ENCODE peak calls at places on chromosomes 12 and 14, in six cellular contexts. F, A, O, Z, P and J are unnamed samples. For H3K4me1, the result is how much of the 10 kb centered on the place peaks cover.

GRCh38 chr14:33756833-33757232 is 194.0 kb downstream of the EGLN3 start:
- DNase-seq in O (no peak), P (no peak), F (no peak), Z (no peak), A (no peak), J (no peak)

GRCh38 chr14:104375551-104376201 is 203.9 kb upstream of the C14orf180 start:
- DNase-seq in A (no peak), Z (no peak), P (no peak), O (no peak), F (no peak), J (no peak)

GRCh38 chr12:57661376-57661775 is 28.4 kb upstream of the B4GALNT1 start:
- DNase-seq in O (no peak), A (no peak), P (no peak), Z (no peak), F (no peak), J (no peak)

GRCh38 chr12:49622501-49623141 is 740 bp upstream of the PRPF40B start:
- DNase-seq in O (no peak), P (peak), Z (no peak), F (no peak), A (peak), J (no peak)

GRCh38 chr12:131896080-131896810 is 1.8 kb downstream of the ULK1 start:
- DNase-seq in O (peak), A (peak), P (peak), F (peak), Z (peak), J (peak)

GRCh38 chr14:89330236-89331002 is 86.6 kb downstream of the FOXN3 start:
- DNase-seq in P (no peak), F (no peak), Z (no peak), O (peak), A (peak), J (no peak)

GRCh38 chr12:21773263-21773741 is 1.2 kb downstream of the KCNJ8 start:
- DNase-seq in P (no peak), A (peak), F (peak), O (peak), Z (no peak), J (no peak)

GRCh38 chr14:60064491-60065072 is 27.1 kb upstream of the PCNX4 start:
- DNase-seq in P (peak), Z (no peak), A (no peak), O (no peak), F (no peak), J (no peak)

GRCh38 chr12:101931498-101932326 is 54.3 kb downstream of the DRAM1 start:
- DNase-seq in F (no peak), A (no peak), P (no peak), O (no peak), Z (no peak), J (no peak)

GRCh38 chr14:52827426-52827825 is 36.0 kb upstream of the GNPNAT1 start:
- DNase-seq in O (no peak), Z (no peak), P (no peak), A (no peak), F (no peak), J (no peak)

GRCh38 chr12:64687816-64688599 is 71.2 kb downstream of the GNS start:
- DNase-seq in F (no peak), O (no peak), P (no peak), Z (no peak), A (no peak), J (no peak)

GRCh38 chr12:77914089-77914488 is 83.4 kb downstream of the NAV3 start:
- DNase-seq in Z (no peak), P (no peak), O (no peak), A (no peak), F (no peak), J (no peak)

GRCh38 chr14:20873370-20874177 is 17.6 kb upstream of the RNASE3 start:
- DNase-seq in P (peak), Z (no peak), F (peak), O (peak), A (peak), J (peak)

GRCh38 chr14:68198713-68199464 is 379.3 kb downstream of the RAD51B start:
- DNase-seq in O (no peak), Z (no peak), A (no peak), P (no peak), F (no peak), J (no peak)

GRCh38 chr12:3107071-3107583 is 29.9 kb downstream of the TSPAN9 start:
- DNase-seq in F (no peak), O (no peak), P (no peak), A (no peak), Z (no peak), J (no peak)

GRCh38 chr14:90536092-90536491 is 139.3 kb downstream of the CALM1 start:
- DNase-seq in F (peak), O (peak), Z (no peak), A (no peak), P (no peak), J (no peak)

GRCh38 chr12:86148071-86148470 is 108.1 kb downstream of the MGAT4C start:
- DNase-seq in P (no peak), A (no peak), F (no peak), Z (no peak), O (no peak), J (no peak)

GRCh38 chr12:62631531-62632520 is 165.2 kb downstream of the MON2 start:
- DNase-seq in A (peak), O (peak), F (peak), P (peak), Z (no peak), J (no peak)

GRCh38 chr14:24211311-24211710 is 2.0 kb downstream of the CHMP4A start:
- DNase-seq in O (no peak), F (no peak), P (no peak), Z (no peak), A (no peak), J (no peak)

GRCh38 chr12:9753042-9753820 is 7.5 kb downstream of the CD69 start:
- DNase-seq in A (no peak), P (no peak), F (no peak), Z (no peak), O (no peak), J (no peak)

GRCh38 chr14:47948981-47949380 is 273.6 kb upstream of the MDGA2 start:
- DNase-seq in P (no peak), A (no peak), O (no peak), F (no peak), Z (no peak), J (no peak)

GRCh38 chr12:6620137-6620884 is 13.1 kb upstream of the CHD4 start:
- DNase-seq in O (no peak), Z (no peak), F (peak), P (no peak), A (no peak), J (no peak)

GRCh38 chr12:113236539-113237354 is 15.5 kb downstream of the TPCN1 start:
- DNase-seq in F (no peak), A (peak), O (peak), P (no peak), Z (no peak), J (no peak)

DNA sequence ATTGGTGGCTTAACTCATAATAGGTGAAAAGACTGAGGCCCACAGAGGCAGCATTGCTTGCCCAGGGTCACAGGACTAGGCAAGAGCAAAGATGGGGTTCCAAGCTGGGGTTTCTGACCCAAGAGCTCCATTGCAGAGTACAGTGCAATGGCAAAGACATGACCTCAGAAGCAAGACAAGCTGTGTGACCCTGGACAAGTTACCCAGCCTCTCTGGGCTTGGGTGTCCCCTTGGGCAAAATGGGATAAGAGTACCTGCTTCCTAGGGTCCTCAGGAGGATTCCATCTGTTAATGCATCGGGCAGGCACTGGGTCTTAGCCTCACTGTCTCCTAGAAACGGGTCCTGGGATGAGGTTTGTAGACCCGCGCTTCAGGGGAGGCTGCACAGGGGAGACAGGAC is 111.6 kb upstream of the NCOR2 start:
- DNase-seq in Z (no peak), A (no peak), P (no peak), O (no peak), F (no peak), J (no peak)
- H3K4me1 ChIP-seq in Z (under half), A (under half), P (under half), O (half or more), F (half or more), J (half or more)

DNA sequence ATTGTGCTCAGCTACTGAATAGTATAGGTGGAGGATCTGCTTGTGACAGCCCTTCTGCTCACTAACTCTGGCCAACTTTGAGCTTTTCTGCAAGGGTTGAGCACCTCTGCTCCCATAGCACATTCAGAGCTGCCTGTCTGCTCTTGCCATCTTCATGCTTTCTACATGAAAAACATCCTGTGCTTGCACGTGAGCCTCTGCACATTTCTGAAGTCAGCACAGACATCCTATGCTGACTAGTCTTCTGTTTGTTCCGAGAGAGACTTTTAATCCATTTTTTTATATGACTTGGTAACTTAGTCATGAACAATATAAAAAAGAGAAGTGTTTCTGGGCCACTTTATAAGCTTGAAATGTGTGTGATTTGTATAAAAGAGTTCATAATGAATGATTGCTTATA is 969.3 kb downstream of the TMTC2 start:
- DNase-seq in F (no peak), O (no peak), Z (no peak), P (no peak), A (no peak), J (no peak)
- H3K4me3 ChIP-seq in F (no peak), O (no peak), Z (no peak), P (no peak), A (no peak), J (no peak)

DNA sequence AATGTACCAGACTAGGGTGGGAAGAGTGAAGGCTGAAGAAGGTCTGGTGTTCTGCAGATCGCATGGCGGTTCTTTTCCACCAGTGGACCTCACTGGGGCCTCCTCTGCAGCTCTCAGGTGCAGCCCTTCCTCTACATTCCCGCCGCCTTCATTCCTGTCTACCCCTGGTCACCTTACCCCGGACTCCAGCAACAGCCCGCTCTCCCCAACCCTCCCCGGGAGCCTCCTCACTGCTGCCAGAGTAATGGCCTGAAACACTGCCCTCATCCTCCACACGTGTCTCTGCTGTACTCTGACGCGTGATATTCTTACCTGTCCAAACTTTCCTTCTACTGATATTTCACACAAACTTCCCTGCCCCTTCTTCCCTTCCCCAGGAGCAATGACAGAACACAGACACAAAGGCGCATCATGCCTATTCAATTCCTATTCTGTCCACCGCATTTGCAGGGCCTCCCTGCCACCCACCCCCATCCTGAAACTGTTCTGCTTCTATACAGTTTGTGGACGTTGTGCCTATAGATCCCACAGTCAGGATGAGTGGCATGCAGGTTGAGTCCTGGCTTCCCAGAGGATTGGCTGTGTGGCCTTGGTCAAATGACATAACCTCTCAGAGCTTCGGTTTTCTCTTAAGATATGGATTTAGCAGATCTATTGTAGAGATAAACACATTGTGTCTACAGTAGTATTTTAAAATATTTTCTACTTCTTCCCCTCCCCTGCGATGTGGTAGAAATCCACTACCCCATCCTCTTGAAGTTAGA is 1.7 kb upstream of the NUAK1 start:
- DNase-seq in P (no peak), Z (no peak), F (no peak), O (no peak), A (no peak), J (no peak)
- H3K4me1 ChIP-seq in P (under half), Z (under half), F (under half), O (half or more), A (under half), J (under half)

GRCh38 chr12:93967454-93967853 is 180.9 kb upstream of the PLXNC1 start:
- DNase-seq in A (no peak), O (no peak), Z (no peak), P (no peak), F (no peak), J (no peak)

GRCh38 chr12:93968518-93968917 is 179.9 kb upstream of the PLXNC1 start:
- DNase-seq in F (no peak), A (no peak), Z (no peak), O (no peak), P (no peak), J (no peak)

GRCh38 chr12:93970892-93971688 is 177.3 kb upstream of the PLXNC1 start:
- DNase-seq in P (no peak), Z (no peak), A (no peak), O (no peak), F (no peak), J (no peak)

GRCh38 chr12:93966516-93967133 is 181.8 kb upstream of the PLXNC1 start:
- DNase-seq in F (no peak), O (no peak), A (no peak), Z (no peak), P (no peak), J (no peak)

DNA sequence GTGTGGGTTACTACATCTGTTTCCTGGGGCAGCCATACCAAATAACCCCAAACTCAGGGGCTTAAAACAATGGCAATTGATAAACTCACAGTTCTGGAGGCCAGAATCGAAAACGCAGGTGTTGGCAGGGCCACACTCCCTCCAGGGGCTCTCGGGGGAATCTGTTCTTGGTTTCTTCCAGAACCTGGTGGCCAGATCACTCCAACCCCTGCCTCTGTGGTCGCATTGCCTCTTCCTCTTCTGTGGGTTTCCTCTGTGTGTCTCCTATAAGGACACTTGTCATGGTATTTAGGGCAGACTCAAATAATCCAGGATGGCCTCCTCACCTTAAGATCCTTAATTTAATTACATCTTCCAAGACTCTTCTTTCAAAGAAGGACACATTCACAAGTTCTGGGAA is 179.4 kb upstream of the PLXNC1 start:
- DNase-seq in O (no peak), P (no peak), Z (no peak), F (no peak), A (no peak), J (no peak)
- H3K4me3 ChIP-seq in O (no peak), P (no peak), Z (no peak), F (no peak), A (no peak), J (no peak)

DNA sequence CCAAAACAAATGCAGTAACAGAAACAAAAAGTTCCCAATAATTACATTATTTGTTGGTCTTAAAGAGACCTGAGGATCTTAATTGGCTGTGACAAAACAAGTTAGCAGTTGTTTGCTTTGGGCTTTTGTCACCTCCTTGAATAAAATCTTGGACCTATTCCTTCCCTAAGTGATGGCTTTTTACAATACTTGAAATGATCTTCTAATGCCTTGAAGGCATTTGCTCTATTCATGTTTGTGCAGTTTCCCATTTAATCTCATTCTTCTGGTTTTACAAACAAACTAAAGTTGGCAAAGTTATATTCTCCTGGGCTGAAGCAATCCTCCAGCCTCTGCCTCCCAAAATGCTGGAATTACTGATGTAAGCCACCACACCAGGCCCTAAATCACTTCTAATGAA is 98.8 kb downstream of the OSBPL8 start:
- DNase-seq in O (no peak), P (no peak), A (no peak), F (no peak), Z (no peak), J (no peak)
- H3K4me1 ChIP-seq in O (under half), P (under half), A (under half), F (under half), Z (under half), J (under half)

DNA sequence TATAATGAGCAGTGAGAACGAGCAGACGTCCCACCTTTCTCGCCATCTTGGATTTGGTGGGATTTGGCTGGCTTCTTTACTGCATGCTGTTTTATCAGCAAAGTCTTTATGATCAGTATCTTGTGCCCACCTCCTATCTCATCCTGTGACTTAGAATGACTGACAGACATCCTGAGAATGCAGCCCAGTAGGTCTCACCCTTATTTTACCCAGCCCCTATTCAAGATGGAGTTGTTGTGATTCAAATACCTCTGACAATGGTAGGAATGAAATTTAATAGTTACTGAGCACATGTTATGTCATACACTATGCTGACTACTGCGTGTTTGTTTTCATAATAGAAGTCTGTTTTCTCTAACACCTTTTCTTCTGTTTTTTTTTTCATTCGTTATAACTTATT is 1.9 kb downstream of the TMTC3 start:
- DNase-seq in F (no peak), O (no peak), Z (no peak), P (no peak), A (no peak), J (no peak)
- H3K4me3 ChIP-seq in F (no peak), O (no peak), Z (no peak), P (no peak), A (no peak), J (peak)

GRCh38 chr12:53233671-53234091 is 1.7 kb upstream of the RARG start:
- DNase-seq in A (no peak), O (no peak), Z (no peak), P (no peak), F (peak), J (no peak)

GRCh38 chr12:53234236-53234635 is 2.2 kb upstream of the RARG start:
- DNase-seq in A (peak), Z (no peak), P (no peak), O (peak), F (peak), J (no peak)

GRCh38 chr12:53231859-53232640 is at the start of gene RARG:
- DNase-seq in Z (peak), F (peak), A (peak), O (peak), P (peak), J (no peak)

GRCh38 chr12:53230971-53231858 is 794 bp downstream of the RARG start:
- DNase-seq in Z (no peak), A (no peak), P (no peak), F (peak), O (no peak), J (no peak)

DNA sequence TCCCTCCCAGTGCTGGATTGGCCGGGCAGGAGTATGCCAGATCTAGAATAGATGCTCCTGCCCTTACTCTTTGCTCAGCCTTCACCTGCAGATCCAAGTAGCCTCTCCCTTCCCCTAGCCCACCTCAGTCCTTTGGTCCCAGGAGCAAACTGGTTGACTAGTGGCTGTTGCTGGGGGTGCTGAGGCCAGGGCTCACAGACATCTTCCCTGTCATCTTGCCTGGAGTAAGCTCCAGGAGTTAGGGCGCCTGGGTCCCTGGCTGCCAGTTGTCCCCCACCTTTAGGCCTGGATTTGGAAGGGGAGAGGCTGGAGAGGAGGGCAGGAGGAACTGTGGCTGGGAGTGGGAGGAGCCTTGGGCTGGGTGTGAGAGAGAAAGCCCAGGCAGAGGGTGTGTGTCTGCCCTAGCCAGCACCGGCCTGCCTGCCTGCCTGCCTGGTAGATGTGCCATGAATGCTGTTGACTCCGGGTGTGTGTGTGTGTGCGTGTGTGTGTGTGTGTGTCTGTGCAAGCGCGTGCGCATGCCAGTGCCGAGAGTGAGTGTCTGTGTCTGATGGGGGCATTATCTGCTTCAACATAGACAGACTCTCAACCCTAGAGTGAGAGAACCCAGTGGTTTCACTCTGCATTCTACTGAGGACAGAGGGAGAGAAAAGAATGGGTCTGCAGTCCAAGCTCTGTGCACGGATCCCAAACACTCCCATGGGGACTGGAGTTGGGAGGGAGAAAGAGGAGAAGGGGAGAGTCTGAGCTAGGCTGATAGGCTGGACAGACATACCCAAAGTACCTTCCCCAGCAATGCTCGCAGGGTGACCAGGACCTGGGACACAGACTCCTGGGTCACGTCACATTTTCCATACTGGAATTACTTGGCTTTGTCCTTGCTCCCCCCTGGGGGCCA is 881 bp upstream of the RARG start:
- DNase-seq in Z (no peak), O (peak), P (peak), F (peak), A (peak), J (no peak)
- H3K4me1 ChIP-seq in Z (under half), O (under half), P (half or more), F (under half), A (under half), J (under half)

GRCh38 chr14:103127356-103127755 is 4.1 kb downstream of the TNFAIP2 start:
- DNase-seq in O (peak), A (no peak), Z (no peak), F (peak), P (no peak), J (no peak)
- H3K4me3 ChIP-seq in O (peak), A (no peak), Z (peak), F (peak), P (no peak), J (peak)

GRCh38 chr12:68953536-68953935 is 20.6 kb upstream of the CPM start:
- DNase-seq in Z (no peak), O (no peak), A (peak), F (no peak), P (no peak), J (no peak)
- H3K4me1 ChIP-seq in Z (under half), O (under half), A (under half), F (under half), P (under half), J (under half)

GRCh38 chr14:92486881-92487280 is 26.7 kb upstream of the RIN3 start:
- DNase-seq in P (no peak), O (no peak), Z (no peak), F (no peak), A (no peak), J (no peak)
- H3K4me3 ChIP-seq in P (no peak), O (no peak), Z (no peak), F (no peak), A (no peak), J (no peak)